ENCODE peak calls at places on chromosome 3, in eight cellular contexts. U, S, E, R, B, J, I and Z are unnamed samples.

GRCh38 chr3:94292151-94292550 is 229.3 kb downstream of the NSUN3 start:
- DNase-seq in I (no peak), B (no peak), U (no peak), E (no peak), S (no peak), J (no peak), R (no peak), Z (no peak)

GRCh38 chr3:52406791-52407510 is 38.0 kb downstream of the SEMA3G start:
- DNase-seq in S (no peak), E (no peak), B (no peak), J (no peak), I (no peak), U (no peak), R (no peak), Z (no peak)

GRCh38 chr3:71456155-71456554 is 127.4 kb downstream of the FOXP1 start:
- DNase-seq in E (no peak), I (no peak), B (no peak), S (no peak), U (no peak), J (no peak), R (no peak), Z (no peak)

GRCh38 chr3:124266517-124266916 is 274.6 kb upstream of the ROPN1 start:
- DNase-seq in J (no peak), B (no peak), I (no peak), S (peak; percentile 88), E (no peak), R (no peak), U (peak; percentile 100), Z (peak; percentile 22)

GRCh38 chr3:134360046-134360445 is 14.2 kb downstream of the AMOTL2 start:
- DNase-seq in B (no peak), S (no peak), R (no peak), U (no peak), E (no peak), J (no peak), I (no peak), Z (no peak)

GRCh38 chr3:72891053-72891855 is 3.4 kb downstream of the GXYLT2 start:
- DNase-seq in J (no peak), S (peak; percentile 88), I (peak; percentile 100), U (peak; percentile 71), E (peak; percentile 79), R (peak; percentile 100), B (no peak), Z (peak; percentile 36)

GRCh38 chr3:158768881-158769518 is 32.9 kb upstream of the MFSD1 start:
- DNase-seq in E (peak; percentile 94), B (no peak), I (peak; percentile 99), R (peak; percentile 92), U (no peak), S (no peak), J (no peak), Z (peak; percentile 60)

GRCh38 chr3:138328341-138328740 is 1.3 kb downstream of the NME9 start:
- DNase-seq in R (no peak), B (no peak), S (no peak), I (peak; percentile 84), J (no peak), E (peak; percentile 64), U (no peak), Z (no peak)